ENCODE peak calls at places on chromosomes 1 and 21, in four cellular contexts. F, B, X and R are unnamed samples.

GRCh38 chr1:175471039-175471800 is 272.2 kb downstream of the TNR start:
- DNase-seq in B (no peak), F (peak), X (no peak), R (no peak)

GRCh38 chr21:46155514-46156377 is at the start of gene FTCD:
- DNase-seq in B (no peak), X (no peak), F (no peak), R (peak)

GRCh38 chr1:48873944-48874343 is 97.3 kb upstream of the BEND5 start:
- DNase-seq in X (no peak), B (no peak), F (no peak), R (no peak)

GRCh38 chr21:44407493-44407892 is 47.8 kb upstream of the LRRC3 start:
- DNase-seq in F (no peak), X (no peak), B (no peak), R (no peak)

GRCh38 chr1:168135116-168135981 is 1.4 kb downstream of the GPR161 start:
- DNase-seq in F (peak), X (no peak), B (no peak), R (no peak)

GRCh38 chr1:216833516-216833915 is 110.3 kb upstream of the ESRRG start:
- DNase-seq in F (no peak), B (no peak), X (no peak), R (no peak)

GRCh38 chr1:232428781-232429530 is 201.0 kb downstream of the SIPA1L2 start:
- DNase-seq in F (no peak), X (no peak), B (peak), R (no peak)

GRCh38 chr1:209155556-209155955 is 428.0 kb upstream of the CAMK1G start:
- DNase-seq in F (no peak), B (no peak), X (no peak), R (no peak)

GRCh38 chr21:36470294-36470693 is 9.6 kb downstream of the CLDN14 start:
- DNase-seq in F (no peak), B (no peak), X (no peak), R (no peak)

GRCh38 chr1:44294588-44295007 is 60.5 kb downstream of the ERI3 start:
- DNase-seq in X (no peak), B (peak), F (peak), R (no peak)

GRCh38 chr1:162922196-162922595 is 61.2 kb upstream of the CCDC190 start:
- DNase-seq in X (no peak), B (no peak), F (no peak), R (no peak)

GRCh38 chr1:214102907-214103306 is 115.1 kb downstream of the PROX1 start:
- DNase-seq in F (no peak), B (peak), X (no peak), R (no peak)

GRCh38 chr1:64505232-64505943 is 35.5 kb downstream of the CACHD1 start:
- DNase-seq in B (no peak), F (peak), X (no peak), R (peak)

GRCh38 chr1:231590453-231591198 is 36.0 kb upstream of the DISC1 start:
- DNase-seq in F (peak), X (no peak), B (peak), R (peak)

GRCh38 chr1:200558866-200559459 is 61.6 kb downstream of the KIF14 start:
- DNase-seq in F (peak), B (peak), X (no peak), R (no peak)

GRCh38 chr1:169572184-169572583 is 14.1 kb downstream of the F5 start:
- DNase-seq in X (no peak), B (peak), F (no peak), R (no peak)

GRCh38 chr1:94048413-94049164 is 72.4 kb downstream of the ABCA4 start:
- DNase-seq in F (no peak), B (no peak), X (no peak), R (no peak)

GRCh38 chr1:115029526-115029925 is at the start of gene TSHB:
- DNase-seq in B (no peak), X (no peak), F (no peak), R (no peak)

GRCh38 chr1:166087734-166088571 is 78.8 kb downstream of the FAM78B start:
- DNase-seq in B (no peak), F (no peak), X (no peak), R (no peak)

GRCh38 chr1:236119935-236120484 is 22.3 kb upstream of the GPR137B start:
- DNase-seq in B (no peak), F (no peak), X (no peak), R (no peak)

GRCh38 chr1:168970945-168971799 is 135.3 kb upstream of the ATP1B1 start:
- DNase-seq in F (no peak), B (no peak), X (no peak), R (no peak)

GRCh38 chr1:169308313-169309039 is 59.1 kb downstream of the NME7 start:
- DNase-seq in X (no peak), B (no peak), F (peak), R (no peak)

GRCh38 chr1:24199291-24199900 is 12.3 kb upstream of the IFNLR1 start:
- DNase-seq in X (no peak), F (peak), B (peak), R (peak)

GRCh38 chr1:150836129-150836773 is 28.2 kb upstream of the CTSK start:
- DNase-seq in X (peak), B (peak), F (no peak), R (no peak)

GRCh38 chr1:66533804-66534745 is at the start of gene SGIP1:
- DNase-seq in X (no peak), B (peak), F (peak), R (peak)

GRCh38 chr1:54051936-54052469 is 1.0 kb downstream of the TMEM59 start:
- DNase-seq in X (no peak), B (no peak), F (peak), R (no peak)

GRCh38 chr1:40772146-40772770 is 11.3 kb upstream of the KCNQ4 start:
- DNase-seq in X (no peak), F (no peak), B (no peak), R (no peak)

GRCh38 chr1:191876631-191877030 is 281.6 kb upstream of the RGS18 start:
- DNase-seq in F (no peak), B (no peak), X (no peak), R (no peak)

GRCh38 chr1:12031039-12031980 is 12.0 kb downstream of the MIIP start:
- DNase-seq in F (peak), B (peak), X (no peak), R (no peak)

GRCh38 chr1:241325441-241325840 is 31.6 kb downstream of the RGS7 start:
- DNase-seq in B (no peak), F (no peak), X (no peak), R (no peak)

GRCh38 chr1:39269791-39270342 is 65.4 kb downstream of the MACF1 start:
- DNase-seq in B (peak), X (peak), F (peak), R (no peak)

DNA sequence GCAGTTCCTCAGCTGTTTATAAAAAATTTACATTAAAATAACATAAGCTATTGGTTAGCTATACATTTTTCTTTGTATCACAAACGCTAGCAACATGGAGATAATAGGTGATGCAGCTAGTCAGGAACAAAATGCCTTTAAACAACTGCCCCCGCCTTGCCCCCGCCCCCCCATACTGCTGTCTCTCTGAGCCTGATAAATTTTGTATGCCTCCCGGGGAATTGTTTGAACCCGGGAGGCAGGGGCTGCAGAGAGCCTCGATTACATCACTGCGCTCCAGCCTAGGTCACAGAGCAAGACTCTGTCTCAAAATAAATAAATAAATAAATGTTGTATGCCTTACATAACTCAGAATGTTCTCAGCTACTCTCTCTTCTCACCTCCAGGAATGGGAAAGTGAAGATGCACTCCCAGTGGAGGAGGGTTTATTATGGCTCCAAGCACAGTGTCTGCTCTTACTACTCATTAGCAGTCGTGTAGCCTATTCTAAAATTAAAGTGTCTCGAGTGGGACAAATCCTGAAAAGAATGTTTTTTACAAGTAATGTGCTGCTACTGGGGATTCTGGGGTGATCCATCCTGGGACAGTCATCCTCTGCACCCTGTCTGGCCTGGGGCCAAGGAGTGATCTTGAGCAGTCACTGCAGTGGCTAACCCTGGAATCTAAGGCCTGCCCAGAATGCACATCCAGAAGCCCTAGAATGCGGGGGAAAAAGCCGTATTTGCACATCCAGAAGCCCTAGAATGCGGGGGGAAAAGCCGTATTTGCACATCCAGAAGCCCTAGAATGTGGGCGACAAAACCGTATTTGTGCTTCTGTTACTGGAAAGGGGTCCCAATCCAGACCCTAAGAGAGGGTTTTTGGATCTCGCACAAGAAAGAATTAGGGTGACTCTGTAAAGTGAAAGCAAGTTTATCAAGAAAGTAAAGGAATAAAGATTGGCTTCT is 39.4 kb upstream of the ZNF496 start:
- DNase-seq in B (peak), X (no peak), F (peak), R (no peak)
- TF ChIP-seq CHD1 in B (no peak), X (no peak), F (no peak), R (no peak)

GRCh38 chr1:33181038-33181861 is 593 bp downstream of the TRIM62 start:
- DNase-seq in X (no peak), F (peak), B (peak), R (peak)

GRCh38 chr1:33182896-33183295 is 1.1 kb upstream of the TRIM62 start:
- DNase-seq in B (no peak), F (no peak), X (no peak), R (peak)

GRCh38 chr1:33183306-33183705 is 1.5 kb upstream of the TRIM62 start:
- DNase-seq in B (no peak), F (no peak), X (no peak), R (no peak)

GRCh38 chr1:33182452-33182851 is 609 bp upstream of the TRIM62 start:
- DNase-seq in X (no peak), F (peak), B (peak), R (no peak)

GRCh38 chr1:33181906-33182305 is at the start of gene TRIM62:
- DNase-seq in B (peak), F (peak), X (no peak), R (peak)
- TF ChIP-seq POLR2A in B (no peak), F (peak), X (peak), R (peak)

DNA sequence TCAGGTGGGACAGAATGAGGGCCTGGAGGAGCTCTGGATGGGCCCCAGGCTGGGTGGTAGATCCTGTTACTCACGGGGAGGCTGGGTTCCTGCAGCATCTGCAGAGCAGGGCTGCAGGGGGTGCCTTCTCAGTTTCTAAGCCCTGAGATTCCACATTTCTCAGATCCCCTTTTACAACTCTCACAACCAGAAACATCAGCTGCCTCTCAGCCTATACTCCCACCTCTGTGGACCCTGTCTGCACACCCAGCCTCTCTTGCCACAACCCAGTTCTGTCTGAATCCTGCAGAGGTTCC is 56.8 kb upstream of the NEK2 start:
- DNase-seq in F (no peak), B (no peak), X (no peak), R (no peak)
- TF ChIP-seq CHD1 in F (no peak), B (no peak), X (no peak), R (no peak)

DNA sequence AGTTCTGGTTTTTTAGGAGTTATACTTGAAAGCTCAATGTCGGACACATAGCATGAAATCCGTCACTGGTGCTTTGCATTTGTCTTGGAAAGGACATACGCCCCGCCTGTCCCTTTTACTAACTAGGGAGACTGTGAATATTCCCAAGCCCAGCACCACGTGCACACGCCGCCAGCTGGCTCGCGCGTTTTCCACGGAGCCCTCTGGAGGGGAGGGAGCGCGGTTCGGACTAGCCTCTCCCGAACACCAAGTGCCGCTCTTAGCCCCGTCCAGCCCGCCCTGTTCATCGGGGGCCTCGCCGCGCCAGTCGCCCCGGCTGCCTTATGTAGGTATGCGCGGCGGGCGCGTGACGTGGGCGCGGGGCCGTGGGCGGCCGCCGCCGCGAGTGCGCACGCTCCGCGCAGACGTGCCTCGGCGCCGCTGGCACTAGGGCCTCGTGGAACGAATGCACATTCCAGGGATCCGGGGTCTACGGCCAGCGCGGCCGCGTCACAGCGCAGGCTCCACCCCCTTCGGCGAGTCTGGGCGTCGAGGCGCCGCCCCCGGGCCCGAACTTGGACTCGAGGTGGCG is 689 bp upstream of the IRF2BP2 start:
- DNase-seq in B (peak), F (peak), X (peak), R (peak)
- TF ChIP-seq POLR2A in B (peak), F (peak), X (peak), R (peak)

GRCh38 chr1:29577512-29577911 is 341.2 kb downstream of the PTPRU start:
- DNase-seq in B (no peak), F (no peak), X (no peak), R (no peak)

GRCh38 chr1:29575826-29576225 is 339.5 kb downstream of the PTPRU start:
- DNase-seq in F (no peak), B (peak), X (no peak), R (no peak)

GRCh38 chr1:29576510-29576909 is 340.2 kb downstream of the PTPRU start:
- DNase-seq in B (no peak), F (no peak), X (no peak), R (no peak)

GRCh38 chr1:29574871-29575270 is 338.5 kb downstream of the PTPRU start:
- DNase-seq in F (no peak), B (no peak), X (no peak), R (no peak)

DNA sequence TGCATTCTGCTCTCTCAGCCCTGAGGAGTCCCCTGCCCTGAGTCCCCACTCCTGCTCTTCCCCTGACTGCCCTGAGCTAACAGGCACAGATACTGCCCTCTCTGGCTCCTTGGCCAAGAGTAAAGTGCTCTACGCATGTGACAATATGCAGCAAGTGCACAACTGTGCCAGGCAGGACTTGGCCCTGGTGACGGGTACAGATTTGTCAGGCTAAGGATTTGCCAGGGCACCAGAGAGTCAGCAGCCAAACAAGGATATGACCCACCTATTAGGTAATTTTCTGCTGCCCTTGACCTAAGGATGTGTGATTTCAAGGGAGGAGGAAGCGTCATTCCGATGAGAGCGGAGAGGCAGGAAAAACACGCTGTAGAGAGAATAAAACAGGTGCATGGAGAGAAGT is 339.0 kb downstream of the PTPRU start:
- DNase-seq in X (no peak), B (no peak), F (no peak), R (no peak)
- TF ChIP-seq CHD1 in X (no peak), B (no peak), F (no peak), R (no peak)

GRCh38 chr1:155184835-155185782 is 11.5 kb downstream of the TRIM46 start:
- DNase-seq in B (no peak), X (peak), F (no peak), R (no peak)
- TF ChIP-seq POLR2A in B (no peak), X (peak), F (no peak), R (no peak)

GRCh38 chr1:155938220-155938627 is 3.2 kb upstream of the RXFP4 start:
- DNase-seq in X (peak), F (peak), B (peak), R (no peak)
- TF ChIP-seq CHD1 in X (no peak), F (no peak), B (no peak), R (no peak)

GRCh38 chr1:35191429-35192055 is 1.4 kb downstream of the SFPQ start:
- DNase-seq in B (no peak), F (no peak), X (no peak), R (no peak)

GRCh38 chr1:35192853-35193664 is at the start of gene SFPQ:
- DNase-seq in X (peak), B (peak), F (peak), R (peak)

GRCh38 chr1:35190784-35191183 is 2.2 kb downstream of the SFPQ start:
- DNase-seq in X (no peak), F (no peak), B (no peak), R (no peak)

GRCh38 chr1:35188578-35189392 is 4.2 kb downstream of the SFPQ start:
- DNase-seq in X (no peak), F (no peak), B (no peak), R (no peak)

GRCh38 chr1:35192056-35192852 is 691 bp downstream of the SFPQ start:
- DNase-seq in X (no peak), B (peak), F (peak), R (peak)
- TF ChIP-seq POLR2A in X (peak), B (peak), F (no peak), R (peak)

DNA sequence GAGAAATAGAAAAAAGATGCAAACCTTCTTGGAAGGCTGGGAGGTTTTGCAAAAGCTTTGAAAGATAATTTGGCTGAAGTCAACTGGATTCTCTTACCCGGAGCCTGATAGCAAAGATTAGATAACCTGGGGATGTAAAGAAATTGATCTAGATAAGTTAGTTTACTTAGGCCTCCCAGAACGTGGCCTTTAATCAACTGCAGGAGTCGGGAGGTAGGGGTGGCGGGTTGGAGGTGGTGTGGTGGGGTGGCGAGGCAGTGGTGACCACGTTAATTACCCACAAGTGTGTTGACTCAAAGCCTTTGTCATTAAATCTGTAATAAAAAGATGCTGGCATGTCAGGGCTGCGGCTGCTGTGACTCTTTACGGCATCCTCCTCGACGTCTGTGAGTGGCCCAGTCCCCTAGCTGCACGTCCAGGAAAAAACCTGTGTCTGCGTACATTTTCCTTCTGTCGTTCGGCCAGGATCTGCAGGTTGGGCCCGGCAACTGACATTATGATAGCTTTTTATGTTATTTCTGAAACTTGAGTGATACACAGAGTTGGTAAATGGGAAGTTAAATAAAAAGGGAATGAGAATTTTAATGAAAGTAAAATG is 51.1 kb upstream of the B3GALT2 start:
- DNase-seq in F (no peak), X (no peak), B (no peak), R (no peak)
- TF ChIP-seq CHD1 in F (no peak), X (no peak), B (no peak), R (no peak)

GRCh38 chr1:156114919-156115513 is 505 bp downstream of the LMNA start:
- DNase-seq in F (peak), B (no peak), X (no peak), R (no peak)
- TF ChIP-seq POLR2A in F (peak), B (peak), X (no peak), R (no peak)